ENCODE peak calls at places on chromosomes 4 and X, in six cellular contexts. U is aorta, B is neural crest cell, L is colonic mucosa, Z is OCI-LY7, Q is GM13977. K is an unnamed sample.

GRCh38 chrX:39936886-39937770 is 160.6 kb downstream of the BCOR start:
- DNase-seq in U (no peak), B (no peak), L (no peak), Z (no peak), Q (peak), K (no peak)

GRCh38 chr4:68373513-68373912 is 23.6 kb upstream of the YTHDC1 start:
- DNase-seq in U (peak), B (peak), L (peak), Z (no peak), Q (peak), K (no peak)

GRCh38 chr4:169439244-169439643 is 168.5 kb upstream of the SH3RF1 start:
- DNase-seq in U (no peak), B (no peak), L (no peak), Z (no peak), Q (no peak), K (no peak)

GRCh38 chrX:134548257-134548732 is 88.3 kb downstream of the HPRT1 start:
- DNase-seq in U (no peak), B (no peak), L (no peak), Z (peak), Q (peak), K (no peak)

GRCh38 chr4:155772459-155773195 is 13.8 kb downstream of the GUCY1B1 start:
- DNase-seq in U (no peak), B (no peak), L (no peak), Z (no peak), Q (no peak), K (no peak)

GRCh38 chr4:27836505-27836904 is 975.9 kb downstream of the STIM2 start:
- DNase-seq in U (no peak), B (no peak), L (no peak), Z (no peak), Q (no peak), K (no peak)

GRCh38 chr4:130705023-130705422 is 1609.1 kb downstream of the C4orf33 start:
- DNase-seq in U (no peak), B (no peak), L (no peak), Z (no peak), Q (no peak), K (no peak)

GRCh38 chr4:176002007-176002623 is 63.5 kb upstream of the WDR17 start:
- DNase-seq in U (peak), B (peak), L (peak), Z (peak), Q (peak), K (peak)

GRCh38 chr4:6878451-6879059 is 31.1 kb upstream of the TBC1D14 start:
- DNase-seq in U (no peak), B (no peak), L (no peak), Z (no peak), Q (no peak), K (no peak)

GRCh38 chrX:40402771-40403533 is 177.8 kb upstream of the ATP6AP2 start:
- DNase-seq in U (no peak), B (no peak), L (peak), Z (no peak), Q (no peak), K (no peak)

GRCh38 chr4:7781361-7781760 is 158.3 kb downstream of the AFAP1 start:
- DNase-seq in U (peak), B (no peak), L (no peak), Z (no peak), Q (no peak), K (no peak)

GRCh38 chrX:84865113-84865512 is 138.6 kb upstream of the APOOL start:
- DNase-seq in U (no peak), B (no peak), L (peak), Z (no peak), Q (no peak), K (no peak)

GRCh38 chrX:68299923-68300322 is 133.4 kb downstream of the OPHN1 start:
- DNase-seq in U (no peak), B (no peak), L (no peak), Z (no peak), Q (no peak), K (no peak)

GRCh38 chrX:38055170-38055847 is 49.0 kb downstream of the SYTL5 start:
- DNase-seq in U (no peak), B (no peak), L (no peak), Z (no peak), Q (no peak), K (no peak)

GRCh38 chrX:14922437-14922836 is 49.2 kb downstream of the MOSPD2 start:
- DNase-seq in U (no peak), B (no peak), L (no peak), Z (no peak), Q (no peak), K (no peak)

GRCh38 chrX:2647627-2648026 is 43.5 kb upstream of the CD99 start:
- DNase-seq in U (no peak), B (no peak), L (no peak), Z (no peak), Q (no peak), K (no peak)

GRCh38 chrX:110145854-110146253 is 142.9 kb downstream of the TMEM164 start:
- DNase-seq in U (no peak), B (peak), L (no peak), Z (peak), Q (peak), K (peak)

GRCh38 chr4:62320612-62321011 is 1120.5 kb downstream of the ADGRL3 start:
- DNase-seq in U (no peak), B (no peak), L (no peak), Z (no peak), Q (no peak), K (no peak)

GRCh38 chrX:105375816-105376215 is 155.3 kb upstream of the TEX13A start:
- DNase-seq in U (no peak), B (no peak), L (no peak), Z (no peak), Q (no peak), K (no peak)

GRCh38 chr4:15757084-15757483 is 21.0 kb upstream of the CD38 start:
- DNase-seq in U (no peak), B (no peak), L (no peak), Z (no peak), Q (no peak), K (no peak)

GRCh38 chrX:74009041-74009440 is 294.9 kb upstream of the ZCCHC13 start:
- DNase-seq in U (no peak), B (no peak), L (no peak), Z (no peak), Q (no peak), K (no peak)

GRCh38 chr4:21921526-21922180 is 26.9 kb downstream of the KCNIP4 start:
- DNase-seq in U (no peak), B (no peak), L (no peak), Z (no peak), Q (no peak), K (no peak)

GRCh38 chrX:81054904-81055303 is 146.8 kb downstream of the HMGN5 start:
- DNase-seq in U (no peak), B (no peak), L (no peak), Z (no peak), Q (no peak), K (no peak)

GRCh38 chrX:14964500-14964899 is 91.3 kb downstream of the MOSPD2 start:
- DNase-seq in U (no peak), B (no peak), L (no peak), Z (no peak), Q (no peak), K (no peak)

GRCh38 chr4:159191989-159192388 is 89.1 kb downstream of the RAPGEF2 start:
- DNase-seq in U (no peak), B (no peak), L (no peak), Z (peak), Q (no peak), K (peak)

GRCh38 chr4:87179751-87180150 is 40.7 kb downstream of the KLHL8 start:
- DNase-seq in U (no peak), B (no peak), L (no peak), Z (no peak), Q (no peak), K (no peak)

GRCh38 chr4:99826016-99826415 is 9.4 kb downstream of the DAPP1 start:
- DNase-seq in U (no peak), B (no peak), L (no peak), Z (no peak), Q (no peak), K (no peak)

GRCh38 chr4:64935469-64936001 is 526.3 kb upstream of the TECRL start:
- DNase-seq in U (peak), B (no peak), L (no peak), Z (no peak), Q (no peak), K (no peak)

GRCh38 chr4:74109116-74109791 is 10.3 kb upstream of the CXCL2 start:
- DNase-seq in U (no peak), B (no peak), L (peak), Z (no peak), Q (no peak), K (no peak)

GRCh38 chr4:115923152-115923551 is 809.7 kb upstream of the NDST4 start:
- DNase-seq in U (no peak), B (no peak), L (no peak), Z (no peak), Q (no peak), K (no peak)

GRCh38 chr4:90445380-90445779 is 318.2 kb downstream of the CCSER1 start:
- DNase-seq in U (no peak), B (no peak), L (no peak), Z (no peak), Q (no peak), K (no peak)

GRCh38 chr4:138235419-138235952 is 6.7 kb downstream of the SLC7A11 start:
- DNase-seq in U (no peak), B (no peak), L (no peak), Z (no peak), Q (no peak), K (no peak)

GRCh38 chrX:108199691-108200090 is 108.1 kb downstream of the ATG4A start:
- DNase-seq in U (no peak), B (peak), L (no peak), Z (peak), Q (no peak), K (peak)

GRCh38 chr4:15042529-15043167 is 40.4 kb downstream of the CPEB2 start:
- DNase-seq in U (no peak), B (no peak), L (no peak), Z (no peak), Q (no peak), K (no peak)

GRCh38 chr4:124423160-124423559 is 289.4 kb downstream of the ANKRD50 start:
- DNase-seq in U (no peak), B (no peak), L (no peak), Z (no peak), Q (no peak), K (no peak)

GRCh38 chr4:22237155-22237751 is 278.6 kb downstream of the ADGRA3 start:
- DNase-seq in U (no peak), B (peak), L (peak), Z (no peak), Q (no peak), K (peak)

GRCh38 chr4:15655223-15656037 is at the start of gene FBXL5:
- DNase-seq in U (peak), B (peak), L (peak), Z (peak), Q (peak), K (peak)

GRCh38 chr4:39631700-39632079 is 7.0 kb downstream of the SMIM14 start:
- DNase-seq in U (no peak), B (no peak), L (no peak), Z (peak), Q (peak), K (no peak)

GRCh38 chr4:73676881-73677323 is 56.7 kb upstream of the RASSF6 start:
- DNase-seq in U (no peak), B (no peak), L (no peak), Z (peak), Q (no peak), K (no peak)